ENCODE peak calls at places on chromosomes 1 and 21, in five cellular contexts. M is AG08396, S is left ventricle myocardium inferior, T is Calu3, F is Right ventricle myocardium inferior. E is an unnamed sample.

GRCh38 chr1:226480459-226480858 is 68.1 kb upstream of the STUM start:
- DNase-seq in M (no peak), S (no peak), T (no peak), F (no peak), E (no peak)

GRCh38 chr1:192232859-192233417 is 74.7 kb downstream of the RGS18 start:
- DNase-seq in M (no peak), S (no peak), T (no peak), F (no peak), E (no peak)

GRCh38 chr1:110462964-110463363 is 12.0 kb downstream of the PROK1 start:
- DNase-seq in M (no peak), S (no peak), T (no peak), F (no peak), E (peak)

GRCh38 chr1:25816112-25816718 is 3.5 kb upstream of the MTFR1L start:
- DNase-seq in M (no peak), S (no peak), T (no peak), F (peak), E (no peak)

GRCh38 chr1:27360159-27361043 is 6.4 kb downstream of the MAP3K6 start:
- DNase-seq in M (no peak), S (no peak), T (no peak), F (peak), E (no peak)

GRCh38 chr21:45386728-45387371 is 18.1 kb upstream of the COL18A1 start:
- DNase-seq in M (peak), S (peak), T (no peak), F (peak), E (peak)

GRCh38 chr1:214216779-214217178 is 64.2 kb upstream of the SMYD2 start:
- DNase-seq in M (no peak), S (no peak), T (peak), F (no peak), E (no peak)

GRCh38 chr1:6280761-6281451 is 20.0 kb upstream of the GPR153 start:
- DNase-seq in M (peak), S (no peak), T (no peak), F (no peak), E (peak)

GRCh38 chr1:46605242-46605641 is 1.2 kb upstream of the MKNK1 start:
- DNase-seq in M (no peak), S (no peak), T (no peak), F (no peak), E (no peak)

E was measured in ACHN.